ENCODE peak calls at places on chromosomes 4 and X, in eight cellular contexts. H is activated naive CD8-positive, alpha-beta T cell treated with anti-CD3 and anti-CD28 coated beads, Interleukin-2, amount 50 U/mL, for 24 hours; K is NCI-H2107; R is NCI-H1105 treated with DMSO at 0.1 percent for 48 hours; C is HTR-8/SVneo; B is NB4; P is Caki2; U is upper lobe of right lung. Z is an unnamed sample.
A peak's percentile ranks its signal among the peaks of the same experiment; 100 is the strongest.

GRCh38 chrX:85052636-85053343 is 49.1 kb downstream of the APOOL start:
- DNase-seq in P (no peak), U (no peak), H (no peak), K (no peak), C (no peak), R (no peak), B (peak; percentile 6), Z (no peak)

GRCh38 chrX:19772306-19772705 is 115.1 kb downstream of the SH3KBP1 start:
- DNase-seq in B (peak; percentile 26), U (no peak), K (no peak), H (no peak), C (no peak), R (no peak), P (peak; percentile 2), Z (no peak)

GRCh38 chr4:56197387-56197786 is 189.9 kb downstream of the AASDH start:
- DNase-seq in U (no peak), P (peak; percentile 6), C (no peak), B (peak; percentile 30), K (no peak), R (no peak), H (no peak), Z (no peak)

GRCh38 chrX:1327651-1328304 is 8.8 kb upstream of the IL3RA start:
- DNase-seq in H (no peak), R (no peak), P (no peak), C (no peak), U (no peak), B (no peak), K (no peak), Z (no peak)

GRCh38 chrX:103404225-103405008 is 28.1 kb downstream of the BEX3 start:
- DNase-seq in H (peak; percentile 66), C (peak; percentile 34), K (peak; percentile 27), U (peak; percentile 69), P (peak; percentile 81), B (peak; percentile 22), R (peak; percentile 80), Z (peak; percentile 64)

GRCh38 chr4:99300934-99301333 is 10.1 kb upstream of the ADH1A start:
- DNase-seq in C (no peak), R (peak; percentile 41), U (peak; percentile 72), P (no peak), B (no peak), K (no peak), H (no peak), Z (peak; percentile 5)

GRCh38 chr4:122739174-122739573 is 6.7 kb downstream of the BBS12 start:
- DNase-seq in C (no peak), B (peak; percentile 8), H (no peak), U (no peak), P (no peak), K (no peak), R (no peak), Z (no peak)

GRCh38 chr4:108270466-108271450 is 102.0 kb upstream of the LEF1 start:
- DNase-seq in U (no peak), B (peak; percentile 7), R (no peak), P (no peak), H (no peak), K (no peak), C (no peak), Z (no peak)

GRCh38 chr4:150569384-150569987 is 12.5 kb upstream of the MAB21L2 start:
- DNase-seq in H (no peak), K (no peak), R (no peak), C (peak; percentile 17), B (no peak), U (no peak), P (peak; percentile 78), Z (no peak)

GRCh38 chrX:100745806-100746537 is 14.1 kb upstream of the SYTL4 start:
- DNase-seq in R (no peak), P (no peak), C (no peak), K (no peak), H (no peak), B (no peak), U (no peak), Z (no peak)

GRCh38 chr4:154018659-154019058 is 229.8 kb upstream of the SFRP2 start:
- DNase-seq in B (peak; percentile 11), K (no peak), C (no peak), R (no peak), H (peak; percentile 40), U (no peak), P (no peak), Z (no peak)

GRCh38 chr4:183011213-183011907 is 87.7 kb upstream of the WWC2 start:
- DNase-seq in U (no peak), R (no peak), C (peak; percentile 23), H (no peak), P (peak; percentile 1), K (no peak), B (peak; percentile 4), Z (no peak)

GRCh38 chrX:65586491-65586890 is 51.9 kb upstream of the LAS1L start:
- DNase-seq in R (no peak), K (no peak), U (no peak), B (no peak), P (no peak), H (no peak), C (no peak), Z (no peak)

GRCh38 chrX:13690836-13691235 is 1.9 kb downstream of the RAB9A start:
- DNase-seq in H (no peak), B (no peak), P (peak; percentile 27), R (no peak), K (no peak), C (no peak), U (no peak), Z (no peak)

GRCh38 chrX:63657821-63658220 is 127.2 kb downstream of the ARHGEF9 start:
- DNase-seq in C (no peak), U (peak; percentile 81), R (no peak), H (no peak), P (no peak), B (peak; percentile 4), K (no peak), Z (no peak)

GRCh38 chrX:74383611-74384010 is 37.7 kb upstream of the SLC16A2 start:
- DNase-seq in C (peak; percentile 45), R (peak; percentile 29), K (no peak), H (peak; percentile 16), B (peak; percentile 64), U (no peak), P (peak; percentile 18), Z (no peak)

GRCh38 chrX:12885508-12885907 is 18.6 kb downstream of the TLR7 start:
- DNase-seq in B (no peak), K (no peak), C (no peak), H (no peak), P (no peak), R (no peak), U (no peak), Z (no peak)

GRCh38 chrX:119512145-119512800 is 44.0 kb downstream of the SLC25A5 start:
- DNase-seq in P (peak; percentile 50), U (peak; percentile 71), H (peak; percentile 4), C (peak; percentile 79), R (peak; percentile 53), B (peak; percentile 70), K (peak; percentile 17), Z (peak; percentile 40)

GRCh38 chr4:6350646-6351045 is 81.0 kb downstream of the WFS1 start:
- DNase-seq in P (no peak), C (no peak), K (no peak), U (no peak), H (no peak), B (no peak), R (no peak), Z (no peak)

GRCh38 chr4:76589872-76590846 is 155.1 kb downstream of the SHROOM3 start:
- DNase-seq in H (no peak), U (peak; percentile 83), B (no peak), K (no peak), R (no peak), P (peak; percentile 84), C (peak; percentile 65), Z (no peak)

GRCh38 chrX:101729986-101730385 is 70.3 kb upstream of the ARMCX2 start:
- DNase-seq in C (no peak), K (no peak), U (no peak), B (no peak), R (no peak), P (no peak), H (no peak), Z (no peak)

Z was measured in NCI-H510A.